ENCODE peak calls at places on chromosomes 6 and 20, in five cellular contexts. R is AG09319; X is COLO829; L is hypothalamus; K is activated gamma-delta T cell treated with anti-CD3 and anti-CD28 coated beads, Interleukin-2, amount 50 U/mL, for 16 hours. U is an unnamed sample.

GRCh38 chr6:137571854-137572253 is 77.7 kb upstream of the OLIG3 start:
- DNase-seq in L (no peak), K (peak), X (peak), R (no peak), U (peak)

GRCh38 chr20:60851826-60852704 is 400.0 kb upstream of the CDH4 start:
- DNase-seq in K (no peak), L (no peak), X (no peak), R (no peak), U (peak)

GRCh38 chr20:9412309-9412708 is 102.1 kb upstream of the LAMP5 start:
- DNase-seq in L (no peak), K (no peak), X (no peak), R (no peak), U (no peak)

GRCh38 chr6:144162977-144163376 is 12.7 kb downstream of the STX11 start:
- DNase-seq in R (no peak), K (no peak), L (no peak), X (no peak), U (no peak)

GRCh38 chr20:33298391-33298790 is 15.4 kb downstream of the BPIFB1 start:
- DNase-seq in K (no peak), L (no peak), R (no peak), X (no peak), U (peak)

GRCh38 chr20:51361258-51361657 is 181.3 kb downstream of the NFATC2 start:
- DNase-seq in K (no peak), L (no peak), X (no peak), R (no peak), U (no peak)

GRCh38 chr20:62305765-62306431 is 3.1 kb downstream of the ADRM1 start:
- DNase-seq in X (no peak), L (no peak), K (no peak), R (no peak), U (no peak)

GRCh38 chr20:35091808-35092523 is 641 bp downstream of the TRPC4AP start:
- DNase-seq in X (no peak), K (no peak), L (no peak), R (no peak), U (peak)

GRCh38 chr6:51928320-51928719 is 159.1 kb downstream of the PKHD1 start:
- DNase-seq in X (no peak), K (no peak), R (no peak), L (no peak), U (no peak)

GRCh38 chr6:14324042-14324441 is 206.5 kb downstream of the CD83 start:
- DNase-seq in R (no peak), K (no peak), X (no peak), L (no peak), U (no peak)

GRCh38 chr6:134039116-134039515 is 13.3 kb downstream of the SLC2A12 start:
- DNase-seq in L (no peak), X (no peak), R (no peak), K (no peak), U (no peak)

GRCh38 chr6:117352466-117353081 is 73.2 kb downstream of the ROS1 start:
- DNase-seq in L (no peak), X (no peak), R (no peak), K (no peak), U (peak)

GRCh38 chr6:15417811-15418210 is 171.9 kb downstream of the JARID2 start:
- DNase-seq in X (no peak), L (no peak), K (no peak), R (no peak), U (no peak)

GRCh38 chr6:16572943-16573342 is 188.3 kb downstream of the ATXN1 start:
- DNase-seq in L (no peak), R (no peak), X (no peak), K (no peak), U (no peak)

GRCh38 chr6:111984081-111984480 is 69.8 kb upstream of the CCN6 start:
- DNase-seq in R (no peak), L (no peak), K (no peak), X (no peak), U (no peak)

GRCh38 chr20:13397300-13397724 is 176.2 kb downstream of the ISM1 start:
- DNase-seq in L (no peak), X (no peak), R (no peak), K (no peak), U (no peak)

GRCh38 chr6:116314878-116315277 is 35.1 kb upstream of the TSPYL1 start:
- DNase-seq in X (no peak), K (no peak), R (no peak), L (no peak), U (no peak)

GRCh38 chr6:10633216-10633615 is 61.2 kb downstream of the C6orf52 start:
- DNase-seq in L (no peak), X (peak), R (no peak), K (no peak), U (peak)

GRCh38 chr20:46316984-46317684 is 8.8 kb upstream of the CDH22 start:
- DNase-seq in K (no peak), R (no peak), X (no peak), L (no peak), U (no peak)

GRCh38 chr6:41565701-41566100 is 19.5 kb downstream of the FOXP4 start:
- DNase-seq in K (no peak), X (no peak), L (no peak), R (no peak), U (no peak)

GRCh38 chr6:99993533-99994251 is at the start of gene MCHR2:
- DNase-seq in R (no peak), L (no peak), K (no peak), X (no peak), U (peak)

GRCh38 chr6:125154184-125155135 is 887 bp downstream of the TPD52L1 start:
- DNase-seq in K (no peak), R (no peak), X (peak), L (no peak), U (peak)

GRCh38 chr6:170023620-170024521 is 267.0 kb downstream of the DLL1 start:
- DNase-seq in L (no peak), K (no peak), X (no peak), R (no peak), U (no peak)

GRCh38 chr6:12297363-12298016 is 7.3 kb downstream of the EDN1 start:
- DNase-seq in L (no peak), X (no peak), K (no peak), R (no peak), U (peak)

GRCh38 chr6:70874181-70874913 is 82.5 kb downstream of the B3GAT2 start:
- DNase-seq in L (no peak), K (no peak), X (no peak), R (no peak), U (peak)

U was measured in mesendoderm.